ENCODE peak calls at places on chromosomes 2 and 18, in four cellular contexts. W is HepG2, J is WTC11, F is K562. O is an unnamed sample.

GRCh38 chr2:233799087-233799665 is 21.0 kb downstream of the MROH2A start:
- DNase-seq in J (no peak), F (no peak), W (no peak), O (no peak)

GRCh38 chr2:225842939-225843338 is 443.4 kb downstream of the NYAP2 start:
- DNase-seq in F (no peak), W (no peak), J (no peak), O (no peak)

GRCh38 chr2:102891261-102891660 is 129.4 kb downstream of the TMEM182 start:
- DNase-seq in F (no peak), W (no peak), J (no peak), O (no peak)

GRCh38 chr2:215060851-215061541 is 77.4 kb downstream of the ABCA12 start:
- DNase-seq in J (no peak), F (no peak), W (no peak), O (no peak)

GRCh38 chr2:5563411-5563810 is 128.8 kb upstream of the SOX11 start:
- DNase-seq in J (no peak), W (no peak), F (no peak), O (no peak)

GRCh38 chr2:142937347-142937746 is 59.9 kb downstream of the KYNU start:
- DNase-seq in J (no peak), W (no peak), F (peak), O (no peak)

GRCh38 chr2:112143150-112143549 is 5.0 kb downstream of the FBLN7 start:
- DNase-seq in W (no peak), J (no peak), F (no peak), O (no peak)

GRCh38 chr2:8575011-8575750 is 106.7 kb upstream of the ID2 start:
- DNase-seq in J (no peak), F (no peak), W (peak), O (no peak)

GRCh38 chr2:49261791-49262190 is 107.5 kb upstream of the FSHR start:
- DNase-seq in W (no peak), F (no peak), J (no peak), O (no peak)

GRCh38 chr2:224086226-224086911 is 47.3 kb upstream of the SERPINE2 start:
- DNase-seq in W (peak), J (no peak), F (no peak), O (peak)

GRCh38 chr2:72963423-72964145 is 46.3 kb downstream of the EMX1 start:
- DNase-seq in J (peak), F (no peak), W (no peak), O (no peak)

GRCh38 chr2:231530099-231531085 is at the start of gene NMUR1:
- DNase-seq in W (no peak), J (peak), F (peak), O (peak)

GRCh38 chr18:463442-464310 is 36.8 kb downstream of the COLEC12 start:
- DNase-seq in W (no peak), F (no peak), J (no peak), O (no peak)

GRCh38 chr2:88067598-88067997 is at the start of gene SMYD1:
- DNase-seq in W (no peak), J (no peak), F (no peak), O (no peak)

GRCh38 chr2:74540291-74540690 is 10.6 kb downstream of the HTRA2 start:
- DNase-seq in W (no peak), F (no peak), J (no peak), O (no peak)

GRCh38 chr18:10170375-10170774 is 256.6 kb downstream of the VAPA start:
- DNase-seq in W (no peak), J (no peak), F (no peak), O (no peak)

GRCh38 chr2:10844083-10844482 is 31.5 kb upstream of the PDIA6 start:
- DNase-seq in W (no peak), F (no peak), J (peak), O (peak)

GRCh38 chr2:135698838-135699237 is 42.8 kb upstream of the UBXN4 start:
- DNase-seq in F (no peak), W (no peak), J (no peak), O (no peak)

GRCh38 chr2:135703300-135703699 is 38.4 kb upstream of the UBXN4 start:
- DNase-seq in F (no peak), J (no peak), W (no peak), O (no peak)

DNA sequence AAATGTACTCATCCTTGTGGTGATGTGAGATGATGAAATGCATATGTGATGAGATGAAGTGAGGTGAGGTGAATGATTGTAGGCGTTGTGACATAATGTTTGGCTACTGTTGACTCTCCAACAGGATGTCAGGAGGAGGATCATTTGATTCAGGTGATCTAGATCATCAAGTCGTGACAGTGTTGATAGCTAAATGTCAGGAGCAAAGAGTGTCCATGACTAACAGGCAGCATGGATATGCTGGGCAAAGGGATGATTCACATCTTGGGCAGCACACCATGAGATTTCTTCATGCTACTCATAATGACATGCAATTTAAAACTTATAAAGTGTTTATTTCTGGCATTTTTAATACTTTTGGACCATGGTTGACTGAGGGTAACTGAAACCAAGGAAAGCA is 40.2 kb upstream of the UBXN4 start:
- DNase-seq in W (no peak), F (no peak), J (no peak), O (no peak)
- TF ChIP-seq JUN in W (no peak), F (no peak), J (no peak), O (no peak)

GRCh38 chr18:22673182-22673862 is 255.6 kb upstream of the CTAGE1 start:
- DNase-seq in W (no peak), J (no peak), F (no peak), O (no peak)

GRCh38 chr18:22676423-22676822 is 256.7 kb upstream of the RBBP8 start:
- DNase-seq in F (no peak), W (no peak), J (no peak), O (no peak)

GRCh38 chr18:22675006-22675405 is 257.3 kb upstream of the CTAGE1 start:
- DNase-seq in W (no peak), F (no peak), J (no peak), O (no peak)

GRCh38 chr18:22670914-22671313 is 253.2 kb upstream of the CTAGE1 start:
- DNase-seq in F (no peak), J (no peak), W (no peak), O (no peak)

GRCh38 chr18:22674300-22674699 is 256.6 kb upstream of the CTAGE1 start:
- DNase-seq in W (no peak), J (no peak), F (no peak), O (peak)
- TF ChIP-seq ESRRA in W (no peak), J (no peak), F (no peak), O (no peak)

GRCh38 chr2:222865301-222865700 is 4.5 kb downstream of the ACSL3 start:
- DNase-seq in J (no peak), F (no peak), W (peak), O (no peak)
- TF ChIP-seq JUN in J (no peak), F (no peak), W (no peak), O (no peak)

DNA sequence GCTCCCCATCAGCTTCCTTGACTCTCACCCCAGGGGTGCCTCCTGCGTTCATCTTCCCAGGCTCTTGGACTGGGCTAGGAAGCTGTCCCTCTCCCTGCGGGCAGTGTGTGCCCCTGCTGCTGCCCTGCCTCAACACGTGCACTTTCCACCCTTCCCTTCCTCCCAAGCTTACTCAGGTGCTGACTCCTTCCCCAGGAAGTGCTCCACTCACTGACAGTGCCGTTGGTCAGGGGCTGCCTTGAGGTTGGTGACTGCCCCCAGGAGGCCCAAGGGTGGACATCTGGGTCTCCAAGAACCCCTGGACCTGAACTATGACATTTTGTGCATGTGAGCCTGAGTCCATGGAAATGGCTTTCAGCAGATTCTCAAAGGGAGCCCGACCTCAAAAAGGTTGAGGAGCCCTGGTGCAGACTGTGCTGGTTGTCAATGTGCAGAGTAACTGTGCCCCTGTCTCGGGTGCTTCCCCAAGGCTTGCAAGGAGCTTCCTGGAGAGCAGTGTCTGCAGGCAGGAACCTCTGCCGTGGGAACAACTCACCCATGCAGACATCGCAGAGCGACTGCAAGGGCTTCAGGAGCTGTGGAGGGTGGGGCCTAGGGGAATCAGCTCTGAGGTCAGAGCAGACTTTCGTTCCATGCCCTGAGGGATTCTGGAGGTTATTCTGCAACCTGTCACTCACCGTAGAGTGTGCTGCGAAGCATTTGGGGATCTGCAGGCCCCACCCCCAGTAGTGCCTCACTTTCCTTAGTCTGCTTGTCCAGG is 116.5 kb upstream of the MCFD2 start:
- DNase-seq in J (no peak), W (no peak), F (no peak), O (peak)
- TF ChIP-seq ESRRA in J (no peak), W (no peak), F (no peak), O (no peak)